ENCODE peak calls at places on chromosomes 2 and 18, in eight cellular contexts. F is esophagus muscularis mucosa, C is K562, U is ovary, V is suprapubic skin, H is sigmoid colon, P is H1, K is stomach. Q is an unnamed sample. For H3K27me3, the result is how much of the 10 kb centered on the place peaks cover.

GRCh38 chr2:29755829-29756228 is 165.6 kb downstream of the ALK start:
- DNase-seq in U (no peak), C (no peak), P (no peak), H (no peak), F (no peak), K (no peak), V (no peak), Q (no peak)

GRCh38 chr2:54483426-54483825 is 27.3 kb downstream of the SPTBN1 start:
- DNase-seq in F (no peak), U (no peak), C (no peak), H (no peak), V (no peak), P (no peak), K (no peak), Q (no peak)

GRCh38 chr2:96864343-96865091 is 5.4 kb downstream of the SEMA4C start:
- DNase-seq in C (no peak), K (peak), F (no peak), H (peak), P (no peak), U (no peak), V (peak), Q (no peak)

GRCh38 chr2:31784868-31785267 is 204.1 kb upstream of the SRD5A2 start:
- DNase-seq in C (no peak), H (no peak), U (no peak), F (no peak), V (no peak), P (no peak), K (no peak), Q (no peak)

GRCh38 chr2:161625314-161625919 is 1.2 kb downstream of the SLC4A10 start:
- DNase-seq in C (no peak), U (no peak), K (no peak), P (peak), H (no peak), V (no peak), F (no peak), Q (peak)

GRCh38 chr2:95275151-95275515 is 884 bp downstream of the PROM2 start:
- DNase-seq in H (peak), P (no peak), F (no peak), C (no peak), V (peak), U (no peak), K (peak), Q (no peak)

GRCh38 chr2:74292752-74293151 is 50.5 kb downstream of the SLC4A5 start:
- DNase-seq in H (no peak), F (no peak), C (no peak), P (no peak), U (no peak), V (no peak), K (peak), Q (no peak)

GRCh38 chr2:85272357-85272756 is 55.4 kb downstream of the TGOLN2 start:
- DNase-seq in K (no peak), F (no peak), P (no peak), H (no peak), V (no peak), U (no peak), C (no peak), Q (peak)

GRCh38 chr2:119349289-119349688 is 17.3 kb downstream of the C2orf76 start:
- DNase-seq in H (no peak), P (no peak), V (no peak), K (no peak), C (no peak), F (no peak), U (no peak), Q (no peak)

GRCh38 chr2:26542194-26542455 is 64.2 kb upstream of the OTOF start:
- DNase-seq in K (no peak), F (no peak), V (peak), P (no peak), C (no peak), H (peak), U (no peak), Q (no peak)

GRCh38 chr2:23918837-23919489 is 8.0 kb downstream of the ATAD2B start:
- DNase-seq in H (no peak), K (no peak), U (no peak), F (no peak), P (no peak), V (no peak), C (no peak), Q (no peak)

GRCh38 chr2:241874277-241874925 is 4.9 kb downstream of the RTP5 start:
- DNase-seq in U (no peak), F (no peak), P (no peak), H (no peak), C (no peak), V (no peak), K (no peak), Q (no peak)

GRCh38 chr18:31574359-31574758 is 17.3 kb upstream of the TTR start:
- DNase-seq in H (no peak), C (no peak), V (no peak), P (no peak), U (no peak), K (no peak), F (no peak), Q (no peak)

GRCh38 chr2:73850009-73850408 is 21.2 kb downstream of the STAMBP start:
- DNase-seq in V (no peak), U (no peak), K (no peak), H (no peak), P (no peak), F (no peak), C (no peak), Q (no peak)

GRCh38 chr18:73791081-73791480 is 356.6 kb downstream of the FBXO15 start:
- DNase-seq in U (no peak), C (no peak), V (no peak), H (no peak), F (no peak), P (no peak), K (no peak), Q (no peak)

GRCh38 chr2:164852086-164852485 is 10.5 kb upstream of the COBLL1 start:
- DNase-seq in U (no peak), V (no peak), K (no peak), P (no peak), C (no peak), H (no peak), F (no peak), Q (no peak)

GRCh38 chr2:43071629-43072550 is 154.5 kb downstream of the ZFP36L2 start:
- DNase-seq in H (peak), U (peak), V (no peak), C (no peak), K (no peak), P (no peak), F (no peak), Q (no peak)

GRCh38 chr2:120395221-120395620 is 49.3 kb downstream of the INHBB start:
- DNase-seq in C (no peak), F (no peak), H (no peak), K (peak), P (peak), V (peak), U (peak), Q (peak)

GRCh38 chr2:230447036-230447435 is 31.0 kb downstream of the SP100 start:
- DNase-seq in V (no peak), P (no peak), H (no peak), C (no peak), K (no peak), F (no peak), U (no peak), Q (no peak)

GRCh38 chr2:236363878-236364277 is 99.7 kb upstream of the ASB18 start:
- DNase-seq in F (peak), P (no peak), C (no peak), V (no peak), H (no peak), K (no peak), U (no peak), Q (no peak)

GRCh38 chr2:126911111-126911796 is 12.6 kb downstream of the TEX51 start:
- DNase-seq in P (peak), F (peak), H (no peak), U (no peak), C (no peak), K (no peak), V (no peak), Q (no peak)

GRCh38 chr2:155377178-155377780 is 678.8 kb downstream of the KCNJ3 start:
- DNase-seq in C (no peak), P (no peak), V (no peak), K (no peak), U (no peak), F (no peak), H (no peak), Q (no peak)

GRCh38 chr2:22904126-22904684 is 480.8 kb upstream of the KLHL29 start:
- DNase-seq in C (peak), H (no peak), F (peak), U (no peak), P (peak), K (peak), V (no peak), Q (peak)

GRCh38 chr18:51361130-51361860 is 163.8 kb upstream of the MEX3C start:
- DNase-seq in U (no peak), P (no peak), C (no peak), V (no peak), H (no peak), K (no peak), F (no peak), Q (no peak)

GRCh38 chr2:168439536-168439935 is 16.5 kb upstream of the CERS6 start:
- DNase-seq in K (no peak), U (no peak), P (no peak), F (no peak), V (no peak), C (no peak), H (no peak), Q (no peak)

GRCh38 chr2:12048551-12048950 is 302.1 kb downstream of the LPIN1 start:
- DNase-seq in F (no peak), P (peak), K (no peak), C (no peak), V (no peak), U (no peak), H (no peak), Q (no peak)

DNA sequence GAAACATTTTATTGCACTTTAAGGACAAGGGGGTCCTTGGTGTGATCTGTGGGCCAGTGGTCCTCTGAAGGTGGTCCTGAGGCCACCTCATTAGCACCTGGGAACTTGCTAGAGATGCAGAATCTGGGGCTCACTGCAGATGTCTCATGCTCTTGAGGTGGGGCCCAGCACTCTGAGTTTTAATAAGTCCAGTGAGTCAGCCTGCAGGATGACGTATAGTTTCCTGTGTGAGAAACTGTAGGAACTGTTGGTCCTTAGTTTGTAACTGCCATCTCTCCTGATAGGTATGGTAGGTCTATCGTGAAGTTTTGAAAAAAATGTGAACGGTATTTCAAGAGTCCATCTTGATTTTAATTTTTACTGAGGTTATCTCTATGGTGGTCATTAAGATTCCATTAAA is 2.8 kb downstream of the TRPM8 start:
- DNase-seq in U (no peak), F (peak), P (no peak), V (no peak), H (no peak), C (no peak), K (no peak), Q (no peak)
- H3K27me3 ChIP-seq in U (under half), F (under half), P (under half), V (under half), H (under half), C (under half), K (under half), Q (under half)

DNA sequence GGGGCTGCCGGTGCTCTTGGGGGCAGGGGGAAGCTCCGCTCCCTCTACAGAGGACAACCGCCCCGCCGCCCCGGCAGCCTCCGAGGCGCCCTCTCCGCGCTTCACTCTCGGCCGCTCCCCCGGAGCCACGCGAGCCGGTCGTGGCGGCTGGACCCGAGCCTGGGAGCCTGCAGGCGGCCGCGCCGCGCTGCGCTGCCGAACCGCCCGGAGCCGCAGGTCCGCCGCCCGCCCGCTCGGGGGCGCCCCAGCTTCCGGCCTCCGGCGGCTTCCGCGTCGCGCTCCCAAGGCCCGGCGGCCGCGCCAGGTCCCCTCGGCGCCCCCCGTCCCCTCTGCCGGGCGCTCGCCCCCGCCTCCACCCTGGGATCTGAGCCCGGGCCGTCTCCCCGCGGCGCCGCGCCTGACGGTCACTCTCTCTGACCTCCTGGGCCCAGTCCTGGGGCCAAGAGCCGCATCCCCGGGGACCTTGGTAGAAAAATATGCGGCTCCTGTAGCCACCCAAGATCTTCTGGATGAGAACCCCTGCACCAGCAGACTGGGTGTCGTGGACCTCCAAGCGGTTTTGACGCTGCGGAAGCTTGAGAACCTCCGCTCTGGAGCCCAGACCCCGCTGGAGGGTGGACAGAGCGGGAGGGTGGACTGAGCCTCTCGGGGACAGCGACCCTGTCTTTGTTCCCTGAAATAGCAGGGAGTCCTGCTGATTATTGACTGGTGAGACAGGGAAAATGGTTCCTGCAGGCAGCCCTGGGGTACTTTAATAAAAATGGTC is 44.3 kb downstream of the SERTAD2 start:
- DNase-seq in F (no peak), V (no peak), U (peak), P (peak), H (peak), C (peak), K (peak), Q (peak)
- TF ChIP-seq EP300 in F (no peak), V (no peak), U (no peak), P (no peak), H (no peak), C (peak), K (no peak), Q (no peak)

GRCh38 chr18:76529433-76529811 is 34.4 kb upstream of the ZNF516 start:
- DNase-seq in C (no peak), P (no peak), F (no peak), K (no peak), V (no peak), H (no peak), U (peak), Q (no peak)
- H3K4me3 ChIP-seq in C (no peak), P (no peak), F (peak), K (peak), V (peak), H (peak), U (peak), Q (no peak)

GRCh38 chr18:61334491-61334850 is 1.2 kb downstream of the CDH20 start:
- DNase-seq in F (no peak), P (peak), K (no peak), C (no peak), U (no peak), H (no peak), V (no peak), Q (no peak)
- H3K27me3 ChIP-seq in F (under half), P (under half), K (under half), C (under half), U (under half), H (under half), V (under half), Q (under half)

DNA sequence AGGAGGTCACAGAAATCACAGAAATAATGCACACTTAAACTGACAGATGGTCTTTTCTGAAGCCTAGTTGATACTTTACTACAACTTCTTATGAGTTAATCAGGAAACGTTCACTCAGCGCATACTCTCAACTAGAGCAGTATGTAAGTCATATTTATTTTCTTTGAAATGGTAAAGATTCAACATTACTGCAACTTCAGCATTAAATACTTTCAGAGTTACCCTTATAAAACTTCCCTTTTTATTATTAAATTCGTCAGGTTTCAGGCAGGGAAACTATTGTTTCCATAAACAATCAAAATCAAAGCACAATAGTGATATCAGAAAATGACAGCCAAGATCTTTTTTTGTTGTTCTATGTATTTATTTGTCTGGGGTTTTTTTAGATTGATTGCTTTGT is 222.6 kb upstream of the RND3 start:
- DNase-seq in C (no peak), V (no peak), H (no peak), F (no peak), U (no peak), P (no peak), K (no peak), Q (no peak)
- TF ChIP-seq EP300 in C (no peak), V (no peak), H (no peak), F (no peak), U (no peak), P (no peak), K (no peak), Q (no peak)

Q was measured in transverse colon.